ENCODE peak calls at places on chromosome 18, in seven cellular contexts. K is BE2C, E is endothelial cell, P is HFFc6, U is NCI-H1105, C is mesendoderm, D is neural crest cell. L is an unnamed sample.

GRCh38 chr18:30967701-30968100 is 74.8 kb downstream of the DSC3 start:
- DNase-seq in E (no peak), C (peak; percentile 78), K (no peak), P (no peak), U (no peak), D (no peak), L (no peak)

GRCh38 chr18:25736516-25736915 is 353.9 kb downstream of the SS18 start:
- DNase-seq in E (no peak), U (no peak), K (no peak), D (no peak), P (no peak), C (no peak), L (no peak)

GRCh38 chr18:58168986-58169385 is 125.0 kb downstream of the NEDD4L start:
- DNase-seq in D (no peak), C (no peak), E (no peak), P (no peak), U (no peak), K (no peak), L (no peak)

GRCh38 chr18:35469696-35470095 is 28.1 kb downstream of the INO80C start:
- DNase-seq in P (no peak), U (no peak), C (no peak), D (no peak), K (no peak), E (no peak), L (no peak)

GRCh38 chr18:70037453-70038061 is 89.9 kb upstream of the CD226 start:
- DNase-seq in U (no peak), P (no peak), K (no peak), D (no peak), E (no peak), C (no peak), L (no peak)

GRCh38 chr18:50644807-50645206 is 84.9 kb downstream of the MAPK4 start:
- DNase-seq in K (peak; percentile 10), C (peak; percentile 86), U (no peak), E (peak; percentile 20), D (no peak), P (no peak), L (no peak)

GRCh38 chr18:72584787-72585186 is 40.6 kb upstream of the CBLN2 start:
- DNase-seq in K (no peak), D (no peak), P (no peak), E (no peak), U (no peak), C (no peak), L (no peak)

GRCh38 chr18:50558948-50559749 is 738 bp upstream of the MAPK4 start:
- DNase-seq in D (peak; percentile 3), K (no peak), C (no peak), U (no peak), P (no peak), E (peak; percentile 11), L (no peak)

GRCh38 chr18:44986933-44987332 is 306.2 kb downstream of the SETBP1 start:
- DNase-seq in E (no peak), K (no peak), C (no peak), P (no peak), D (no peak), U (no peak), L (no peak)

GRCh38 chr18:49764032-49764431 is 49.3 kb downstream of the ACAA2 start:
- DNase-seq in D (no peak), U (no peak), P (peak; percentile 43), K (no peak), E (no peak), C (no peak), L (no peak)

GRCh38 chr18:63648241-63648640 is 4.2 kb upstream of the SERPINB4 start:
- DNase-seq in E (no peak), C (peak; percentile 2), K (no peak), D (no peak), U (no peak), P (peak; percentile 59), L (no peak)

GRCh38 chr18:50871846-50872245 is 7.1 kb upstream of the ME2 start:
- DNase-seq in U (no peak), P (no peak), D (no peak), K (no peak), C (no peak), E (no peak), L (no peak)

GRCh38 chr18:46035701-46036680 is 36.1 kb downstream of the PSTPIP2 start:
- DNase-seq in E (no peak), U (no peak), K (no peak), C (no peak), P (peak; percentile 54), D (no peak), L (no peak)

GRCh38 chr18:36247036-36247435 is 50.5 kb upstream of the FHOD3 start:
- DNase-seq in U (no peak), C (peak; percentile 68), E (no peak), K (no peak), P (peak; percentile 49), D (no peak), L (no peak)

GRCh38 chr18:34773961-34774754 is 64.1 kb downstream of the DTNA start:
- DNase-seq in U (peak; percentile 79), K (peak; percentile 12), D (no peak), C (no peak), E (no peak), P (peak; percentile 22), L (peak; percentile 15)

GRCh38 chr18:50649821-50650220 is 89.9 kb downstream of the MAPK4 start:
- DNase-seq in C (no peak), E (no peak), D (no peak), K (no peak), U (no peak), P (no peak), L (no peak)

GRCh38 chr18:59180150-59180845 is 39.7 kb upstream of the GRP start:
- DNase-seq in D (no peak), E (no peak), P (peak; percentile 76), U (no peak), K (no peak), C (no peak), L (no peak)

GRCh38 chr18:75070625-75071483 is 138.1 kb downstream of the PTGR3 start:
- DNase-seq in C (peak; percentile 55), D (no peak), K (no peak), U (no peak), E (peak; percentile 40), P (peak; percentile 77), L (no peak)

GRCh38 chr18:23950644-23951043 is 63.9 kb upstream of the TTC39C start:
- DNase-seq in D (no peak), K (no peak), U (no peak), C (peak; percentile 65), E (no peak), P (no peak), L (no peak)